ENCODE peak calls at places on chromosomes 7 and 10, in ten cellular contexts. I, S, U, G, B, Z, D, W, V and X are unnamed samples.

GRCh38 chr7:33807779-33808482 is 97.4 kb upstream of the BMPER start:
- DNase-seq in Z (peak; percentile 88), V (no peak), B (no peak), U (peak; percentile 64), W (peak; percentile 95), I (peak; percentile 18), S (no peak), D (no peak), G (peak; percentile 87), X (no peak)

GRCh38 chr10:62264702-62265436 is 3.8 kb downstream of the RTKN2 start:
- DNase-seq in B (peak; percentile 51), U (no peak), Z (peak; percentile 87), D (no peak), G (no peak), V (no peak), W (peak; percentile 95), S (no peak), I (no peak), X (no peak)

GRCh38 chr7:92696584-92696983 is 106.4 kb upstream of the FAM133B start:
- DNase-seq in G (no peak), V (no peak), S (no peak), W (no peak), U (no peak), Z (no peak), D (no peak), B (no peak), I (no peak), X (no peak)

GRCh38 chr7:32020760-32021159 is 49.4 kb downstream of the PDE1C start:
- DNase-seq in W (no peak), B (no peak), G (no peak), Z (no peak), S (no peak), U (no peak), D (no peak), I (no peak), V (no peak), X (no peak)

GRCh38 chr10:110765513-110766375 is 106.0 kb upstream of the PDCD4 start:
- DNase-seq in D (no peak), W (no peak), Z (no peak), G (no peak), S (no peak), V (no peak), U (no peak), I (no peak), B (no peak), X (no peak)

GRCh38 chr10:69048103-69048502 is 39.8 kb upstream of the SRGN start:
- DNase-seq in U (peak; percentile 40), Z (no peak), B (no peak), V (peak; percentile 33), D (no peak), G (no peak), I (no peak), W (no peak), S (no peak), X (no peak)

GRCh38 chr7:82327898-82328297 is 115.7 kb downstream of the CACNA2D1 start:
- DNase-seq in W (no peak), V (no peak), B (no peak), Z (no peak), G (no peak), U (no peak), I (no peak), D (no peak), S (no peak), X (no peak)

GRCh38 chr10:110681023-110681681 is 37.0 kb downstream of the RBM20 start:
- DNase-seq in B (peak; percentile 41), V (peak; percentile 31), Z (no peak), D (no peak), S (no peak), I (peak; percentile 23), W (no peak), G (no peak), U (peak; percentile 67), X (no peak)

GRCh38 chr7:7918736-7919448 is 49.7 kb upstream of the GLCCI1 start:
- DNase-seq in V (no peak), Z (no peak), I (no peak), G (no peak), S (no peak), W (no peak), B (no peak), U (no peak), D (no peak), X (no peak)

GRCh38 chr7:7921830-7922229 is 46.8 kb upstream of the GLCCI1 start:
- DNase-seq in U (no peak), D (no peak), B (no peak), I (no peak), G (no peak), W (no peak), V (no peak), Z (no peak), S (no peak), X (no peak)

GRCh38 chr7:7920481-7920880 is 48.1 kb upstream of the GLCCI1 start:
- DNase-seq in U (no peak), Z (no peak), I (no peak), S (no peak), D (no peak), V (no peak), G (no peak), W (peak; percentile 52), B (no peak), X (peak; percentile 27)

GRCh38 chr7:7919449-7919945 is 49.1 kb upstream of the GLCCI1 start:
- DNase-seq in W (no peak), I (no peak), G (no peak), V (no peak), D (no peak), U (no peak), B (no peak), S (no peak), Z (no peak), X (no peak)

GRCh38 chr7:7920056-7920455 is 48.5 kb upstream of the GLCCI1 start:
- DNase-seq in S (no peak), B (no peak), V (no peak), U (no peak), Z (no peak), G (no peak), W (no peak), I (no peak), D (no peak), X (no peak)
- H3K4me3 ChIP-seq in S (no peak overlapping the region), B (no peak overlapping the region), V (no peak overlapping the region), U (no peak overlapping the region), Z (no peak overlapping the region), G (no peak overlapping the region), W (no peak overlapping the region), I (no peak overlapping the region), D (no peak overlapping the region), X (no peak overlapping the region)

GRCh38 chr7:54069843-54070242 is 472.3 kb upstream of the VSTM2A start:
- DNase-seq in I (no peak), S (no peak), D (no peak), W (no peak), Z (no peak), U (no peak), G (no peak), V (no peak), B (no peak), X (no peak)
- H3K36me3 ChIP-seq in I (no peaks in the 10 kb centered on the region), S (no peaks in the 10 kb centered on the region), D (no peaks in the 10 kb centered on the region), W (no peaks in the 10 kb centered on the region), Z (no peaks in the 10 kb centered on the region), U (no peaks in the 10 kb centered on the region), G (no peaks in the 10 kb centered on the region), V (no peaks in the 10 kb centered on the region), B (no peaks in the 10 kb centered on the region), X (no peaks in the 10 kb centered on the region)

GRCh38 chr10:132645630-132646442 is 108.2 kb downstream of the INPP5A start:
- DNase-seq in I (no peak), S (peak; percentile 11), Z (no peak), D (no peak), V (no peak), B (no peak), U (no peak), W (no peak), G (no peak), X (no peak)

GRCh38 chr10:132642732-132643008 is 105.1 kb downstream of the INPP5A start:
- DNase-seq in G (no peak), I (no peak), V (no peak), Z (no peak), B (no peak), U (no peak), S (peak; percentile 6), W (no peak), D (no peak), X (no peak)

GRCh38 chr10:132646443-132647097 is 109.0 kb downstream of the INPP5A start:
- DNase-seq in U (no peak), V (peak; percentile 13), G (no peak), B (no peak), D (no peak), W (no peak), S (peak; percentile 11), Z (no peak), I (no peak), X (no peak)

GRCh38 chr10:132643709-132644543 is 106.3 kb downstream of the INPP5A start:
- DNase-seq in B (no peak), W (no peak), V (no peak), D (no peak), U (peak; percentile 40), S (peak; percentile 14), I (no peak), Z (no peak), G (no peak), X (no peak)

GRCh38 chr10:132644544-132645530 is 107.2 kb downstream of the INPP5A start:
- DNase-seq in S (peak; percentile 14), W (no peak), Z (no peak), I (no peak), U (no peak), B (no peak), V (peak; percentile 13), D (no peak), G (no peak), X (no peak)
- H3K4me3 ChIP-seq in S (no peak overlapping the region), W (no peak overlapping the region), Z (no peak overlapping the region), I (no peak overlapping the region), U (no peak overlapping the region), B (peak overlapping the region; percentile 66), V (no peak overlapping the region), D (no peak overlapping the region), G (no peak overlapping the region), X (no peak overlapping the region)

GRCh38 chr10:70898687-70899086 is 10.3 kb upstream of the PCBD1 start:
- DNase-seq in G (no peak), D (no peak), S (no peak), Z (no peak), B (no peak), V (no peak), I (no peak), U (no peak), W (no peak), X (no peak)

GRCh38 chr10:70899096-70899495 is 10.7 kb upstream of the PCBD1 start:
- DNase-seq in U (no peak), S (no peak), Z (no peak), W (no peak), G (no peak), I (no peak), D (no peak), B (no peak), V (no peak), X (no peak)

GRCh38 chr10:70902659-70903261 is 14.4 kb upstream of the PCBD1 start:
- DNase-seq in S (no peak), Z (no peak), D (no peak), W (no peak), V (no peak), G (no peak), I (no peak), U (no peak), B (no peak), X (no peak)

GRCh38 chr10:70903262-70903921 is 15.0 kb upstream of the PCBD1 start:
- DNase-seq in Z (no peak), W (peak; percentile 17), S (peak; percentile 68), I (peak; percentile 59), B (peak; percentile 49), G (no peak), U (peak; percentile 78), V (peak; percentile 66), D (no peak), X (peak; percentile 73)

DNA sequence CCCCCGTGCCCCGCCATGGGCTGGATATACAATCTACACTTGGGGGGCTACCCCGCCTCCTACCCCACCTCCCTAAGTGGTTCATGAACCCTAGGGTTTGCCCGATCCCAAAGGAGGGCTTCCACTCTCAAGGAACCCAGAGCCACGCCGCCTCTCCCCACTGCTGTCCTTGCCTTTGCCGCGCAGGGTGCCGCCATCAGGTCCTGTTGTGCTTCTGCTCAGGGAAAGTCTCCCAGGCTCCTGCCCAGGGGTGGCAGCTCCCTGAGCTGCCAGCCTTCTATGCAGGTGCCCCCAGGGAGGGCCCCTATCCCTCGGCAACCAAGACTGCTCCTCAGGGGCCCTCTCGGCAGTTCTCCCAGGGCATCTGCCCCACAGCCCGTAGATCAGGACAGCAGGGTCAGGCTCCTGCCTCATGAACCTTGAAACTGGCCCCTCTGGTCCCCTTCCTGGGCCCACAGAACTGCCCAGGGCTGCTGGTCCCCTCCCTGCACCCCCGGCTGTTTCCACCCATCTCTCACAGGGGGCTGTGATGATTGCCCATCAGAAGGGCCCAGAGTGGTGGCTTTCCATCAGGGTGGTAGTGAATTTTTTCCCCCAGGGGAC is 13.0 kb upstream of the PCBD1 start:
- DNase-seq in G (no peak), W (no peak), D (no peak), V (no peak), Z (no peak), U (no peak), S (no peak), B (no peak), I (no peak), X (no peak)
- H3K36me3 ChIP-seq in G (no peaks in the 10 kb centered on the region), W (no peaks in the 10 kb centered on the region), D (no peaks in the 10 kb centered on the region), V (no peaks in the 10 kb centered on the region), Z (no peaks in the 10 kb centered on the region), U (no peaks in the 10 kb centered on the region), S (no peaks in the 10 kb centered on the region), B (no peaks in the 10 kb centered on the region), I (no peaks in the 10 kb centered on the region), X (no peaks in the 10 kb centered on the region)